ENCODE peak calls at places on chromosome 3, in seven cellular contexts. One of them, this sample, is unnamed.
A peak's percentile ranks its signal among the peaks of the same experiment; 100 is the strongest.

GRCh38 chr3:174132421-174133042 is 726.6 kb upstream of the NAALADL2 start:
- DNase-seq in GM12864: no peak
- DNase-seq in cardiac fibroblast: no peak
- DNase-seq in heart right ventricle: no peak
- DNase-seq in upper lobe of right lung: no peak
- DNase-seq in CD8-positive, alpha-beta T cell: no peak
- DNase-seq in NT2/D1: no peak
- DNase-seq in this sample: no peak

GRCh38 chr3:143450656-143451055 is 331.1 kb downstream of the CHST2 start:
- DNase-seq in NT2/D1: no peak
- DNase-seq in cardiac fibroblast: no peak
- DNase-seq in GM12864: no peak
- DNase-seq in CD8-positive, alpha-beta T cell: no peak
- DNase-seq in heart right ventricle: no peak
- DNase-seq in upper lobe of right lung: no peak
- DNase-seq in this sample: no peak

GRCh38 chr3:197555281-197556261 is at the start of gene BDH1:
- DNase-seq in NT2/D1: no peak
- DNase-seq in CD8-positive, alpha-beta T cell: peak; percentile 61
- DNase-seq in cardiac fibroblast: no peak
- DNase-seq in upper lobe of right lung: peak; percentile 84
- DNase-seq in heart right ventricle: peak; percentile 8
- DNase-seq in GM12864: no peak
- DNase-seq in this sample: peak; percentile 74

GRCh38 chr3:63908081-63908736 is 4.0 kb downstream of the SCAANT1 start:
- DNase-seq in GM12864: no peak
- DNase-seq in CD8-positive, alpha-beta T cell: no peak
- DNase-seq in upper lobe of right lung: no peak
- DNase-seq in cardiac fibroblast: no peak
- DNase-seq in heart right ventricle: no peak
- DNase-seq in NT2/D1: no peak
- DNase-seq in this sample: no peak

GRCh38 chr3:51948016-51948580 is 5.9 kb downstream of the PARP3 start:
- DNase-seq in cardiac fibroblast: no peak
- DNase-seq in GM12864: no peak
- DNase-seq in CD8-positive, alpha-beta T cell: no peak
- DNase-seq in heart right ventricle: no peak
- DNase-seq in upper lobe of right lung: peak; percentile 61
- DNase-seq in NT2/D1: no peak
- DNase-seq in this sample: peak; percentile 1

GRCh38 chr3:25428950-25429349 is 887 bp downstream of the RARB start:
- DNase-seq in upper lobe of right lung: no peak
- DNase-seq in GM12864: no peak
- DNase-seq in CD8-positive, alpha-beta T cell: no peak
- DNase-seq in heart right ventricle: no peak
- DNase-seq in cardiac fibroblast: no peak
- DNase-seq in NT2/D1: no peak
- DNase-seq in this sample: no peak

GRCh38 chr3:186880392-186880791 is 37.9 kb downstream of the ADIPOQ start:
- DNase-seq in GM12864: no peak
- DNase-seq in upper lobe of right lung: no peak
- DNase-seq in CD8-positive, alpha-beta T cell: no peak
- DNase-seq in NT2/D1: no peak
- DNase-seq in cardiac fibroblast: no peak
- DNase-seq in heart right ventricle: no peak
- DNase-seq in this sample: no peak

GRCh38 chr3:70726966-70727365 is 414.5 kb upstream of the MDFIC2 start:
- DNase-seq in NT2/D1: no peak
- DNase-seq in heart right ventricle: no peak
- DNase-seq in upper lobe of right lung: no peak
- DNase-seq in cardiac fibroblast: peak; percentile 49
- DNase-seq in CD8-positive, alpha-beta T cell: no peak
- DNase-seq in GM12864: no peak
- DNase-seq in this sample: no peak

GRCh38 chr3:64761729-64762432 is 74.1 kb upstream of the ADAMTS9 start:
- DNase-seq in NT2/D1: no peak
- DNase-seq in upper lobe of right lung: no peak
- DNase-seq in heart right ventricle: no peak
- DNase-seq in CD8-positive, alpha-beta T cell: no peak
- DNase-seq in cardiac fibroblast: no peak
- DNase-seq in GM12864: no peak
- DNase-seq in this sample: no peak

GRCh38 chr3:146532406-146532805 is 12.0 kb downstream of the PLSCR1 start:
- DNase-seq in cardiac fibroblast: no peak
- DNase-seq in NT2/D1: no peak
- DNase-seq in GM12864: no peak
- DNase-seq in heart right ventricle: no peak
- DNase-seq in upper lobe of right lung: no peak
- DNase-seq in CD8-positive, alpha-beta T cell: no peak
- DNase-seq in this sample: no peak

GRCh38 chr3:13544293-13544831 is 4.6 kb upstream of the FBLN2 start:
- DNase-seq in upper lobe of right lung: no peak
- DNase-seq in GM12864: no peak
- DNase-seq in NT2/D1: no peak
- DNase-seq in CD8-positive, alpha-beta T cell: peak; percentile 64
- DNase-seq in heart right ventricle: no peak
- DNase-seq in cardiac fibroblast: peak; percentile 80
- DNase-seq in this sample: no peak

GRCh38 chr3:71441217-71441924 is 142.2 kb downstream of the FOXP1 start:
- DNase-seq in CD8-positive, alpha-beta T cell: peak; percentile 39
- DNase-seq in NT2/D1: no peak
- DNase-seq in heart right ventricle: no peak
- DNase-seq in upper lobe of right lung: peak; percentile 73
- DNase-seq in cardiac fibroblast: no peak
- DNase-seq in GM12864: no peak
- DNase-seq in this sample: no peak

GRCh38 chr3:67227030-67227429 is 228.9 kb downstream of the KBTBD8 start:
- DNase-seq in heart right ventricle: no peak
- DNase-seq in GM12864: no peak
- DNase-seq in cardiac fibroblast: no peak
- DNase-seq in NT2/D1: no peak
- DNase-seq in CD8-positive, alpha-beta T cell: no peak
- DNase-seq in upper lobe of right lung: no peak
- DNase-seq in this sample: no peak

GRCh38 chr3:19994796-19995195 is 17.3 kb downstream of the PP2D1 start:
- DNase-seq in cardiac fibroblast: no peak
- DNase-seq in upper lobe of right lung: no peak
- DNase-seq in NT2/D1: no peak
- DNase-seq in heart right ventricle: no peak
- DNase-seq in CD8-positive, alpha-beta T cell: no peak
- DNase-seq in GM12864: no peak
- DNase-seq in this sample: no peak

GRCh38 chr3:42502429-42503250 is at the start of gene VIPR1:
- DNase-seq in GM12864: peak; percentile 18
- DNase-seq in CD8-positive, alpha-beta T cell: peak; percentile 95
- DNase-seq in heart right ventricle: peak; percentile 51
- DNase-seq in NT2/D1: peak; percentile 81
- DNase-seq in upper lobe of right lung: peak; percentile 95
- DNase-seq in cardiac fibroblast: peak; percentile 29
- DNase-seq in this sample: peak; percentile 97

GRCh38 chr3:187104956-187105355 is 34.3 kb downstream of the RPL39L start:
- DNase-seq in heart right ventricle: peak; percentile 18
- DNase-seq in CD8-positive, alpha-beta T cell: no peak
- DNase-seq in upper lobe of right lung: no peak
- DNase-seq in NT2/D1: no peak
- DNase-seq in cardiac fibroblast: peak; percentile 65
- DNase-seq in GM12864: no peak
- DNase-seq in this sample: no peak

GRCh38 chr3:25151497-25151896 is 276.6 kb upstream of the RARB start:
- DNase-seq in GM12864: no peak
- DNase-seq in CD8-positive, alpha-beta T cell: no peak
- DNase-seq in NT2/D1: no peak
- DNase-seq in upper lobe of right lung: no peak
- DNase-seq in heart right ventricle: no peak
- DNase-seq in cardiac fibroblast: peak; percentile 33
- DNase-seq in this sample: no peak

GRCh38 chr3:181134873-181135272 is 145.3 kb upstream of the DNAJC19 start:
- DNase-seq in upper lobe of right lung: no peak
- DNase-seq in CD8-positive, alpha-beta T cell: no peak
- DNase-seq in GM12864: no peak
- DNase-seq in NT2/D1: no peak
- DNase-seq in heart right ventricle: no peak
- DNase-seq in cardiac fibroblast: no peak
- DNase-seq in this sample: no peak

DNA sequence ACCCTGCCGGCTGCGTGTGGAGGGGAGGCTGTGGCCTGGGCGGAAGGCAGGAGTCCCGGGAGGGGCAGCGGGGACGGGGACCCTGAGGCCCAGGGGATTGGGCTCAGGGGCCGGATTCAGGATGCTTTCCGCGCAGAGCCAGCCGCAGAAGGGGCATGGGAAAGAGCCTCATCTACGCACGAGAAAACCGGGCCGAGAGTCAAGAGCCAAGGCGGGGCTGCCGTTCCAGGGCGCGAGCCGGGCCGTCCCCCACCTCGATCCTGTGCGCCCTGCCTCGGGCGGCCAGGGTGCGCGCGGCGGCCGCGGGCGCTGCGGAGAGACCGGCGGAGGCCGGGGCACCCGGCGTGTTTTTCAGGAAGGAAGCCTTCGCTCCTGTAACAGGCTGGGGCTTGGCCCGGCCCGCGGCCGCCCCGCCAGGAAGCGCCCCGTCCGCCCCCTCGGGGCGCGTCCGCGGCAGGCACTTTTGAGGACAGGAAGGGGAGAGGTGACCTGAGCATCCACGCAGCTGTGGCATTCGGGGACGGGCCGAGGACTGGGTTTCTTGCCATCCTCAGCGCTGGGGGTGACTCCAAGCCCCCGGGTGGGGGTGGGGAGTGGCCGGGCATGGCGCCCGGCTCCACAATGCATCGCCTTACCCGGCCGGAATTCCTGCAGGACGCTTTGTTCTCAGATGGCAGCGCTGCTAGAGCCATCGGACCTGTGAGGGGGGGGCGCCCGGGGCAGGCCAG is 62.3 kb upstream of the GATA2 start:
- DNase-seq in NT2/D1: no peak
- DNase-seq in upper lobe of right lung: peak; percentile 78
- DNase-seq in CD8-positive, alpha-beta T cell: no peak
- DNase-seq in GM12864: no peak
- DNase-seq in heart right ventricle: peak; percentile 59
- DNase-seq in cardiac fibroblast: no peak
- DNase-seq in this sample: no peak
- H3K4me3 ChIP-seq in NT2/D1: no peak overlapping the region
- H3K4me3 ChIP-seq in upper lobe of right lung: no peak overlapping the region
- H3K4me3 ChIP-seq in CD8-positive, alpha-beta T cell: no peak overlapping the region
- H3K4me3 ChIP-seq in GM12864: no peak overlapping the region
- H3K4me3 ChIP-seq in heart right ventricle: no peak overlapping the region
- H3K4me3 ChIP-seq in cardiac fibroblast: no peak overlapping the region
- H3K4me3 ChIP-seq in this sample: no peak overlapping the region

DNA sequence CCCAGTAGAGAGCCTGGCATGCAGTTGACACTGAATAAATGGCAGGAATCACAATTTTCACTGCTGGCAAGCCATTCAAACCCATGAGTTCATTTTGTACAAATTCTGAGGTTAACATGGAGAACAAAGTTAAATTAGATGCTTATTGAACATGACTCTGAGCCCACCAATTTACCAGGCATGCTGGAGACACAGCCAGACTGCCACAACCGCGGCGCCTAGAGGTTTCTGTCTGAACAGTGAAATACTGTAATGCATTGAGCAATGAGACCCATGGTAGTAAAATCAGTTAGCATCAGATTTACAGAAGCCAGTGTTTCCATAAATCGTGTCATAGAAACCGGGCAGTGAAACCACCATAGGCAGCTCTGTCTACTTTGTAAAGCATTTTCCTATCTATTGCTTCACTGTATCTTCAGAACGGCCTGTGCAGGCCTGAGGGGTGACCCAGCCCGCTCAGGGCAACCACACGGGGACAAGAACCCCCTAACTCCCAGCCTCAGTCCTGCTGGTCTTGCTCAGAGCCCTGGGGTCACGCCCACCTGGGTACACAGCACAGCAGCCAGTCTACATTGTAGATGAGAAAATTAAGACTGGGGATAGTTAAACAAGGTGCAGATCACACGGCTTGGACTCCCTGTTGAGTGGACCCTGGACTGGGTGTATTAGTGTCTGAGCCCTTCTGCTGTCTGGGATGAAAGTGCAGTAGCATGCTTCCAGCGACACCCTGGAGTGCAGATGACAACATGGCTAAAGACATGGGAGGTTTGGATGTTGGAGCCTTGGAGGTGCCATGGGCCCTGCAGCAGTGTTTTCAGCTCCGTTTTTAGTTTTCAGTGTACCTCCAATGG is 44.2 kb downstream of the MGLL start:
- DNase-seq in cardiac fibroblast: no peak
- DNase-seq in CD8-positive, alpha-beta T cell: no peak
- DNase-seq in upper lobe of right lung: no peak
- DNase-seq in heart right ventricle: no peak
- DNase-seq in NT2/D1: no peak
- DNase-seq in GM12864: no peak
- DNase-seq in this sample: no peak
- H3K4me3 ChIP-seq in cardiac fibroblast: no peak overlapping the region
- H3K4me3 ChIP-seq in CD8-positive, alpha-beta T cell: no peak overlapping the region
- H3K4me3 ChIP-seq in upper lobe of right lung: no peak overlapping the region
- H3K4me3 ChIP-seq in heart right ventricle: no peak overlapping the region
- H3K4me3 ChIP-seq in NT2/D1: no peak overlapping the region
- H3K4me3 ChIP-seq in GM12864: no peak overlapping the region
- H3K4me3 ChIP-seq in this sample: no peak overlapping the region

DNA sequence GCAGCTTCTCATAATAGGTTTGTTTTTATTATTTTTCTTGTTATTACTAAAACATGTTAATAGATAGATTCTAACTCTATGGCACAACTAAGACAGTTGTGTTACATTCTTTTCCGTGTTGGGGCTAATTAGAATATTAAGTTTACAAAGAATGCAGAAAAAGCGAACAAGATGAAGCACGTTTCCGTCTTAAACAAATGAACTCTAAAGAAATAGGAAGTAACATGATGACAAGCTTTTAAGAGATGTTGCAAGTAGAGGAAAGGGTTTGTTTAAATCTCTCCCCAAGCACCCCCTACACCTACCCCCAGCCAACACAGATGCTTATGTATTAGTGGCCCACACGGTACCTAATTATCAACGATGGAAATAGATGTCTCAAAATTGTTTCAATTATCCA is 207.1 kb downstream of the TP63 start:
- DNase-seq in cardiac fibroblast: no peak
- DNase-seq in CD8-positive, alpha-beta T cell: no peak
- DNase-seq in NT2/D1: no peak
- DNase-seq in heart right ventricle: no peak
- DNase-seq in upper lobe of right lung: no peak
- DNase-seq in GM12864: no peak
- DNase-seq in this sample: no peak
- H3K4me3 ChIP-seq in cardiac fibroblast: no peak overlapping the region
- H3K4me3 ChIP-seq in CD8-positive, alpha-beta T cell: no peak overlapping the region
- H3K4me3 ChIP-seq in NT2/D1: no peak overlapping the region
- H3K4me3 ChIP-seq in heart right ventricle: no peak overlapping the region
- H3K4me3 ChIP-seq in upper lobe of right lung: no peak overlapping the region
- H3K4me3 ChIP-seq in GM12864: no peak overlapping the region
- H3K4me3 ChIP-seq in this sample: no peak overlapping the region

GRCh38 chr3:3686907-3687648 is 112.2 kb upstream of the LRRN1 start:
- DNase-seq in NT2/D1: no peak
- DNase-seq in cardiac fibroblast: no peak
- DNase-seq in GM12864: no peak
- DNase-seq in upper lobe of right lung: no peak
- DNase-seq in CD8-positive, alpha-beta T cell: no peak
- DNase-seq in heart right ventricle: no peak
- DNase-seq in this sample: no peak

GRCh38 chr3:3683261-3683660 is 116.0 kb upstream of the LRRN1 start:
- DNase-seq in NT2/D1: no peak
- DNase-seq in GM12864: no peak
- DNase-seq in heart right ventricle: no peak
- DNase-seq in cardiac fibroblast: no peak
- DNase-seq in CD8-positive, alpha-beta T cell: no peak
- DNase-seq in upper lobe of right lung: no peak
- DNase-seq in this sample: no peak

GRCh38 chr3:3689601-3690375 is 109.4 kb upstream of the LRRN1 start:
- DNase-seq in GM12864: no peak
- DNase-seq in cardiac fibroblast: no peak
- DNase-seq in upper lobe of right lung: no peak
- DNase-seq in CD8-positive, alpha-beta T cell: no peak
- DNase-seq in NT2/D1: no peak
- DNase-seq in heart right ventricle: no peak
- DNase-seq in this sample: no peak

GRCh38 chr3:3685721-3686120 is 113.5 kb upstream of the LRRN1 start:
- DNase-seq in cardiac fibroblast: no peak
- DNase-seq in upper lobe of right lung: no peak
- DNase-seq in heart right ventricle: no peak
- DNase-seq in NT2/D1: no peak
- DNase-seq in GM12864: no peak
- DNase-seq in CD8-positive, alpha-beta T cell: no peak
- DNase-seq in this sample: no peak
- H3K4me3 ChIP-seq in cardiac fibroblast: no peak overlapping the region
- H3K4me3 ChIP-seq in upper lobe of right lung: no peak overlapping the region
- H3K4me3 ChIP-seq in heart right ventricle: no peak overlapping the region
- H3K4me3 ChIP-seq in NT2/D1: no peak overlapping the region
- H3K4me3 ChIP-seq in GM12864: no peak overlapping the region
- H3K4me3 ChIP-seq in CD8-positive, alpha-beta T cell: no peak overlapping the region
- H3K4me3 ChIP-seq in this sample: no peak overlapping the region

This sample was measured in mucosa of descending colon.